ENCODE peak calls at places on chromosomes 3 and 15, in six cellular contexts. H is upper lobe of left lung, M is pancreas, X is GM23338, E is A673, D is A549. Y is an unnamed sample.

GRCh38 chr15:57686657-57687056 is 19.9 kb upstream of the POLR2M start:
- DNase-seq in E (no peak), D (no peak), X (no peak), H (no peak), M (no peak), Y (no peak)

GRCh38 chr15:62932436-62932835 is 110.1 kb upstream of the TPM1 start:
- DNase-seq in H (no peak), D (no peak), M (no peak), E (no peak), X (no peak), Y (no peak)

GRCh38 chr3:6989608-6990291 is 128.8 kb downstream of the GRM7 start:
- DNase-seq in X (peak), D (no peak), H (no peak), M (no peak), E (no peak), Y (no peak)

GRCh38 chr15:89457086-89457485 is 39.3 kb downstream of the RHCG start:
- DNase-seq in M (no peak), D (peak), H (no peak), X (peak), E (peak), Y (no peak)

GRCh38 chr15:49888341-49888693 is 230.7 kb downstream of the ATP8B4 start:
- DNase-seq in M (no peak), X (no peak), D (no peak), H (no peak), E (no peak), Y (no peak)

GRCh38 chr15:37102315-37103021 is 2.1 kb upstream of the MEIS2 start:
- DNase-seq in D (peak), E (peak), M (no peak), H (peak), X (peak), Y (no peak)

GRCh38 chr3:8464668-8465067 is 37.0 kb upstream of the LMCD1 start:
- DNase-seq in D (no peak), M (no peak), E (no peak), X (no peak), H (no peak), Y (no peak)

GRCh38 chr3:160401301-160402095 is 2.0 kb downstream of the SMC4 start:
- DNase-seq in X (no peak), M (no peak), H (no peak), E (peak), D (no peak), Y (no peak)

GRCh38 chr3:55522077-55522476 is 35.0 kb upstream of the WNT5A start:
- DNase-seq in E (no peak), M (no peak), D (no peak), X (peak), H (no peak), Y (no peak)

GRCh38 chr3:5004319-5005152 is 25.3 kb downstream of the BHLHE40 start:
- DNase-seq in X (no peak), M (no peak), E (no peak), H (peak), D (no peak), Y (no peak)

GRCh38 chr15:90718232-90718631 is 1.1 kb downstream of the BLM start:
- DNase-seq in M (no peak), E (no peak), H (no peak), X (no peak), D (no peak), Y (no peak)

GRCh38 chr15:87986786-87987185 is 269.8 kb downstream of the NTRK3 start:
- DNase-seq in E (no peak), M (no peak), X (no peak), D (no peak), H (no peak), Y (no peak)

GRCh38 chr3:150292891-150293290 is 115.2 kb upstream of the TSC22D2 start:
- DNase-seq in M (no peak), E (no peak), X (no peak), H (no peak), D (no peak), Y (no peak)

GRCh38 chr3:69665026-69665739 is 74.1 kb upstream of the MITF start:
- DNase-seq in X (no peak), M (peak), H (no peak), D (peak), E (no peak), Y (peak)

GRCh38 chr3:40623567-40623966 is 98.8 kb downstream of the ZNF621 start:
- DNase-seq in X (no peak), D (no peak), H (no peak), M (no peak), E (no peak), Y (peak)

GRCh38 chr15:57751177-57751800 is 44.8 kb downstream of the POLR2M start:
- DNase-seq in E (peak), X (peak), M (no peak), H (no peak), D (peak), Y (no peak)

GRCh38 chr3:160755776-160756304 is at the start of gene PPM1L:
- DNase-seq in H (peak), D (peak), M (peak), E (peak), X (peak), Y (no peak)

GRCh38 chr3:56917740-56918568 is 116.2 kb upstream of the ARHGEF3 start:
- DNase-seq in X (peak), E (no peak), D (no peak), M (no peak), H (no peak), Y (no peak)

GRCh38 chr3:110234831-110235230 is 836.8 kb upstream of the NECTIN3 start:
- DNase-seq in D (no peak), M (no peak), H (no peak), E (no peak), X (no peak), Y (no peak)

GRCh38 chr15:85312925-85313324 is 67.5 kb upstream of the AKAP13 start:
- DNase-seq in D (no peak), H (no peak), M (no peak), X (peak), E (peak), Y (no peak)

GRCh38 chr15:73867956-73868355 is 5.4 kb upstream of the TBC1D21 start:
- DNase-seq in M (no peak), E (no peak), H (no peak), D (no peak), X (no peak), Y (no peak)

GRCh38 chr3:5019411-5020261 is 40.4 kb downstream of the BHLHE40 start:
- DNase-seq in H (peak), X (no peak), M (no peak), E (no peak), D (no peak), Y (no peak)

GRCh38 chr3:78893161-78893560 is 874.6 kb downstream of the ROBO1 start:
- DNase-seq in M (no peak), E (no peak), H (no peak), X (peak), D (no peak), Y (no peak)

GRCh38 chr3:71504250-71505036 is 79.1 kb downstream of the FOXP1 start:
- DNase-seq in M (no peak), D (peak), H (no peak), X (no peak), E (no peak), Y (peak)

GRCh38 chr3:112013058-112013783 is 14.5 kb downstream of the TAGLN3 start:
- DNase-seq in D (peak), X (peak), H (no peak), E (peak), M (peak), Y (no peak)

GRCh38 chr15:80789296-80789695 is 10.1 kb downstream of the CEMIP start:
- DNase-seq in H (no peak), X (no peak), M (no peak), E (no peak), D (no peak), Y (no peak)

GRCh38 chr3:106590259-106590658 is 721.4 kb upstream of the CBLB start:
- DNase-seq in H (no peak), E (peak), X (no peak), D (no peak), M (no peak), Y (no peak)

GRCh38 chr3:144229973-144230372 is 258.4 kb downstream of the DIPK2A start:
- DNase-seq in E (no peak), X (no peak), D (no peak), H (no peak), M (no peak), Y (no peak)

GRCh38 chr3:148955544-148956346 is 35.6 kb upstream of the GYG1 start:
- DNase-seq in E (peak), X (peak), H (no peak), D (peak), M (peak), Y (no peak)

GRCh38 chr15:63833246-63833696 is 477 bp downstream of the HERC1 start:
- DNase-seq in D (peak), E (peak), M (peak), X (peak), H (peak), Y (no peak)

GRCh38 chr15:75644376-75644775 is 3.3 kb upstream of the SNX33 start:
- DNase-seq in H (no peak), X (no peak), D (no peak), E (no peak), M (no peak), Y (no peak)

GRCh38 chr3:117671707-117672318 is 962.2 kb downstream of the TUSC7 start:
- DNase-seq in X (no peak), E (no peak), M (peak), H (no peak), D (no peak), Y (no peak)

GRCh38 chr3:66593978-66594377 is 93.2 kb upstream of the LRIG1 start:
- DNase-seq in E (no peak), M (no peak), H (no peak), X (no peak), D (peak), Y (peak)

GRCh38 chr15:57356178-57356577 is 20.1 kb upstream of the CGNL1 start:
- DNase-seq in M (no peak), E (no peak), X (no peak), D (no peak), H (no peak), Y (no peak)

GRCh38 chr15:60362318-60363023 is 35.3 kb downstream of the ANXA2 start:
- DNase-seq in D (peak), E (no peak), X (no peak), H (no peak), M (no peak), Y (no peak)

GRCh38 chr3:151327571-151328198 is 1.7 kb downstream of the P2RY13 start:
- DNase-seq in D (peak), X (peak), E (peak), H (no peak), M (no peak), Y (no peak)

GRCh38 chr15:72368315-72368714 is 7.5 kb downstream of the HEXA start:
- DNase-seq in M (no peak), X (no peak), D (no peak), E (no peak), H (no peak), Y (no peak)

GRCh38 chr3:62132027-62132590 is 241.2 kb downstream of the FEZF2 start:
- DNase-seq in M (no peak), X (no peak), E (no peak), D (no peak), H (no peak), Y (no peak)
- H3K27ac ChIP-seq in M (no peak), X (no peak), E (no peak), D (no peak), H (peak), Y (no peak)

DNA sequence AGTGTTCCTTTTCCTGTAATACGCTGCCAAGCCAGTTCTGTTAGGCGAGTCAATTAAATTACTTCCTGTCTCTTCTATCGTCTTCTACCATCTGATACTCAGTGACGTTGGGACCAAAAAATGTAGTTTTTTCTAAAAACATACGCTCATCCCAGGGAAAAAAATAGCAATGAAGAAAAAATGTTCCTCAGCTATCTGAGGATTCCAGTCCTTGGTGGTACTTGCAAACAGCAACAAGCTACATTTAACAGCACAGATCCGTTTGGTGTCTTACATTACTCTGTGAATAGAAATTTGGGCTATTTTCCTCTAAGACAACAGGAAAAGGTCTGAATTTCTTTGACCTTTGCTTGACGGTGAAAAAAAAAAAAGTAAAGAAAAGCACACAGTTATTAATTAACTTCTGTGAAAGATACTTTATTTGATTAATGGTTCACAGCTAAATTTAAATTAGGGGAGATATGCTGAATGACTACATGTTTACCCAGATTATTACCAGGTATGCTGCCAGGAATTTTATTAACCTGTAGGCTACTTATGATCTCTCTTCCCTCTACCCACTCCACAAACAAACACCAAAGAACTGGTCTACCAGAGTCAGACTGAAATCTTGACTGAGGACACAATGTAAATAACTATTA is 254.4 kb upstream of the ZPLD1 start:
- DNase-seq in M (no peak), H (no peak), X (no peak), E (peak), D (no peak), Y (no peak)
- H3K27ac ChIP-seq in M (peak), H (peak), X (no peak), E (peak), D (peak), Y (peak)

GRCh38 chr15:96415513-96416217 is 85.2 kb downstream of the NR2F2 start:
- DNase-seq in H (peak), X (no peak), E (no peak), M (no peak), D (no peak), Y (no peak)
- H3K27ac ChIP-seq in H (no peak), X (no peak), E (no peak), M (no peak), D (no peak), Y (no peak)

GRCh38 chr15:76972420-76973361 is 22.2 kb upstream of the PSTPIP1 start:
- DNase-seq in M (no peak), D (no peak), E (no peak), X (no peak), H (peak), Y (no peak)
- H3K27ac ChIP-seq in M (no peak), D (no peak), E (no peak), X (no peak), H (no peak), Y (no peak)

GRCh38 chr3:32147935-32148334 is 41.5 kb downstream of the GPD1L start:
- DNase-seq in M (no peak), D (no peak), X (peak), E (no peak), H (no peak), Y (no peak)
- H3K27ac ChIP-seq in M (no peak), D (no peak), X (no peak), E (no peak), H (no peak), Y (no peak)

GRCh38 chr15:25478313-25478712 is 39.5 kb upstream of the UBE3A start:
- DNase-seq in M (no peak), E (no peak), H (no peak), D (no peak), X (no peak), Y (no peak)
- H3K27ac ChIP-seq in M (no peak), E (no peak), H (no peak), D (no peak), X (no peak), Y (no peak)

GRCh38 chr3:27326211-27326948 is 42.8 kb downstream of the NEK10 start:
- DNase-seq in M (no peak), H (no peak), E (no peak), X (no peak), D (no peak), Y (no peak)
- H3K27ac ChIP-seq in M (no peak), H (peak), E (no peak), X (no peak), D (no peak), Y (no peak)

Y was measured in epithelial cell of prostate.